ENCODE peak calls at places on chromosomes 16 and 17, in four cellular contexts. Z is lung, G is fibroblast of lung, F is AG04450. Q is an unnamed sample.

GRCh38 chr16:2385441-2385840 is 43.8 kb upstream of the CCNF start:
- DNase-seq in Z (peak), G (peak), F (no peak), Q (no peak)

GRCh38 chr16:55686671-55687070 is 30.9 kb downstream of the SLC6A2 start:
- DNase-seq in Z (no peak), G (no peak), F (no peak), Q (no peak)

GRCh38 chr17:2138318-2138717 is 83.4 kb downstream of the HIC1 start:
- DNase-seq in Z (no peak), G (peak), F (no peak), Q (no peak)

GRCh38 chr17:33964344-33964979 is 290.6 kb upstream of the CCL2 start:
- DNase-seq in Z (no peak), G (no peak), F (no peak), Q (no peak)

GRCh38 chr17:44804301-44805061 is 25.6 kb downstream of the GJC1 start:
- DNase-seq in Z (no peak), G (no peak), F (no peak), Q (peak)

GRCh38 chr16:9072806-9073341 is 18.6 kb upstream of the HAPSTR1 start:
- DNase-seq in Z (no peak), G (peak), F (peak), Q (no peak)

GRCh38 chr17:21512307-21513011 is 136.3 kb downstream of the KCNJ12 start:
- DNase-seq in Z (no peak), G (no peak), F (no peak), Q (no peak)

GRCh38 chr17:2814499-2815341 is 18.5 kb downstream of the RAP1GAP2 start:
- DNase-seq in Z (peak), G (peak), F (no peak), Q (no peak)

GRCh38 chr16:87765473-87765775 is 362 bp downstream of the KLHDC4 start:
- DNase-seq in Z (no peak), G (peak), F (no peak), Q (no peak)

GRCh38 chr17:48024149-48025039 is 13.2 kb downstream of the COPZ2 start:
- DNase-seq in Z (peak), G (peak), F (no peak), Q (peak)

GRCh38 chr16:55732496-55732895 is 76.7 kb downstream of the SLC6A2 start:
- DNase-seq in Z (no peak), G (no peak), F (no peak), Q (no peak)

GRCh38 chr16:3101841-3102470 is 2.9 kb upstream of the ZSCAN10 start:
- DNase-seq in Z (no peak), G (no peak), F (no peak), Q (no peak)

GRCh38 chr16:66357523-66357928 is 9.0 kb upstream of the CDH5 start:
- DNase-seq in Z (peak), G (peak), F (peak), Q (no peak)

GRCh38 chr16:86044241-86044671 is 145.3 kb downstream of the IRF8 start:
- DNase-seq in Z (no peak), G (peak), F (peak), Q (no peak)

GRCh38 chr16:16982614-16983013 is 488.1 kb downstream of the XYLT1 start:
- DNase-seq in Z (no peak), G (no peak), F (no peak), Q (no peak)

GRCh38 chr16:70679653-70680494 is 6.0 kb downstream of the MTSS2 start:
- DNase-seq in Z (no peak), G (no peak), F (no peak), Q (no peak)

GRCh38 chr17:61574542-61575351 is 16.3 kb downstream of the NACA2 start:
- DNase-seq in Z (no peak), G (peak), F (no peak), Q (peak)

GRCh38 chr17:72598705-72599104 is 477.9 kb downstream of the SOX9 start:
- DNase-seq in Z (no peak), G (no peak), F (no peak), Q (no peak)

GRCh38 chr17:3976675-3977171 is 12.5 kb upstream of the ATP2A3 start:
- DNase-seq in Z (peak), G (no peak), F (no peak), Q (no peak)

GRCh38 chr17:19744492-19744891 is 3.6 kb downstream of the ALDH3A1 start:
- DNase-seq in Z (no peak), G (no peak), F (no peak), Q (no peak)

GRCh38 chr16:73846292-73846849 is 450.2 kb upstream of the PSMD7 start:
- DNase-seq in Z (no peak), G (no peak), F (no peak), Q (peak)

DNA sequence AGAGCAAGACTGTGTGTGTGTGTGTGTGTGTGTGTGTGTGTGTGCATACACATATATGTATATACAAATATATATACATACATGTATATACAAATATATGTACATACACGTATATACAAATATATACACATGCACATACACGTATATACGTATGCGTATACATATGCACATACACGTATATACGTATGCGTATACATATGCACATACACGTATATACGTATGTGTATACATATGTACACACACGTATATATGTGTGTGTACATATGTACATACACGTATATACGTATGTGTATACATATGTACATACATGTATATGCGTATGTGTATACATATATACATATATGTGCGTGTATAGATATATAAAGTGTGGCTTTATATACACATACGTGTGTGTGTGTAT is 31.4 kb downstream of the SPHK1 start:
- DNase-seq in Z (no peak), G (no peak), F (no peak), Q (no peak)
- H3K27ac ChIP-seq in Z (no peak), G (no peak), F (no peak), Q (no peak)

GRCh38 chr17:82153295-82153691 is 55.3 kb upstream of the FASN start:
- DNase-seq in Z (no peak), G (no peak), F (no peak), Q (no peak)
- H3K27ac ChIP-seq in Z (no peak), G (no peak), F (no peak), Q (no peak)

GRCh38 chr16:4946917-4947316 is 10.0 kb upstream of the PPL start:
- DNase-seq in Z (no peak), G (no peak), F (no peak), Q (no peak)

GRCh38 chr16:4945560-4946502 is 8.9 kb upstream of the PPL start:
- DNase-seq in Z (peak), G (no peak), F (no peak), Q (no peak)

GRCh38 chr16:4949986-4950385 is 8.1 kb upstream of the SEC14L5 start:
- DNase-seq in Z (no peak), G (no peak), F (no peak), Q (no peak)

GRCh38 chr16:4948903-4949766 is 9.0 kb upstream of the SEC14L5 start:
- DNase-seq in Z (no peak), G (no peak), F (no peak), Q (no peak)

GRCh38 chr16:4947722-4948503 is 10.2 kb upstream of the SEC14L5 start:
- DNase-seq in Z (no peak), G (no peak), F (no peak), Q (no peak)
- H3K27ac ChIP-seq in Z (no peak), G (no peak), F (peak), Q (no peak)

GRCh38 chr16:14399397-14400284 is 230.4 kb downstream of the PARN start:
- DNase-seq in Z (no peak), G (peak), F (no peak), Q (peak)

GRCh38 chr16:14405611-14406537 is 224.2 kb downstream of the PARN start:
- DNase-seq in Z (no peak), G (no peak), F (no peak), Q (no peak)

GRCh38 chr16:14401839-14402115 is 228.3 kb downstream of the PARN start:
- DNase-seq in Z (no peak), G (no peak), F (no peak), Q (no peak)

GRCh38 chr16:14398014-14398717 is 231.9 kb downstream of the PARN start:
- DNase-seq in Z (no peak), G (no peak), F (no peak), Q (no peak)

GRCh38 chr16:14400285-14400977 is 229.6 kb downstream of the PARN start:
- DNase-seq in Z (no peak), G (no peak), F (no peak), Q (no peak)
- H3K27ac ChIP-seq in Z (no peak), G (no peak), F (peak), Q (peak)

GRCh38 chr16:69324585-69325253 is 5.7 kb downstream of the PDF start:
- DNase-seq in Z (no peak), G (no peak), F (no peak), Q (no peak)
- H3K27ac ChIP-seq in Z (no peak), G (no peak), F (no peak), Q (no peak)